ENCODE peak calls at places on chromosomes 1 and 21, in four cellular contexts. V, E, T and L are unnamed samples. For H3K4me1, the result is how much of the 10 kb centered on the place peaks cover.

GRCh38 chr1:26075421-26076144 is 8.2 kb upstream of the TRIM63 start:
- DNase-seq in V (no peak), E (no peak), T (no peak), L (no peak)

GRCh38 chr1:12798911-12799310 is 7.7 kb downstream of the PRAMEF1 start:
- DNase-seq in V (no peak), E (no peak), T (no peak), L (no peak)

GRCh38 chr1:219751870-219752269 is 139.0 kb upstream of the ZC3H11B start:
- DNase-seq in V (no peak), E (no peak), T (no peak), L (no peak)

GRCh38 chr1:236063551-236063918 is 1.4 kb downstream of the NID1 start:
- DNase-seq in V (no peak), E (no peak), T (no peak), L (no peak)

GRCh38 chr1:15799004-15799867 is 8.2 kb downstream of the UQCRHL start:
- DNase-seq in V (peak), E (peak), T (no peak), L (peak)

GRCh38 chr1:179775009-179775408 is 31.9 kb downstream of the FAM163A start:
- DNase-seq in V (no peak), E (no peak), T (no peak), L (no peak)

GRCh38 chr1:50967416-50968020 is 2.5 kb upstream of the CDKN2C start:
- DNase-seq in V (no peak), E (peak), T (no peak), L (no peak)

GRCh38 chr1:173475564-173476196 is 1.5 kb upstream of the PRDX6 start:
- DNase-seq in V (no peak), E (peak), T (no peak), L (no peak)

GRCh38 chr1:160993544-160993943 is 27.4 kb downstream of the F11R start:
- DNase-seq in V (peak), E (peak), T (no peak), L (peak)

GRCh38 chr1:156848461-156849150 is 10.3 kb downstream of the INSRR start:
- DNase-seq in V (no peak), E (no peak), T (peak), L (no peak)

GRCh38 chr1:20787775-20788488 is 825 bp upstream of the HP1BP3 start:
- DNase-seq in V (peak), E (peak), T (no peak), L (peak)

GRCh38 chr21:14900058-14900457 is 164.7 kb downstream of the NRIP1 start:
- DNase-seq in V (no peak), E (no peak), T (no peak), L (no peak)

GRCh38 chr1:228478326-228478725 is 8.9 kb upstream of the RNF187 start:
- DNase-seq in V (no peak), E (no peak), T (peak), L (no peak)

GRCh38 chr1:207335695-207336363 is 14.4 kb downstream of the CD55 start:
- DNase-seq in V (peak), E (peak), T (no peak), L (no peak)

GRCh38 chr1:109468903-109469302 is 2.6 kb downstream of the SYPL2 start:
- DNase-seq in V (no peak), E (no peak), T (peak), L (no peak)

GRCh38 chr1:34787461-34788420 is 5.1 kb upstream of the GJA4 start:
- DNase-seq in V (peak), E (no peak), T (no peak), L (peak)

GRCh38 chr1:109370712-109371270 is 26.9 kb downstream of the SORT1 start:
- DNase-seq in V (no peak), E (peak), T (no peak), L (no peak)

GRCh38 chr1:153540394-153541361 is at the start of gene S100A5:
- DNase-seq in V (no peak), E (peak), T (no peak), L (peak)

GRCh38 chr1:230301820-230302219 is 124.3 kb downstream of the PGBD5 start:
- DNase-seq in V (no peak), E (no peak), T (no peak), L (no peak)

GRCh38 chr1:212699104-212699838 is 369 bp downstream of the BATF3 start:
- DNase-seq in V (peak), E (peak), T (peak), L (peak)

GRCh38 chr1:76037314-76037713 is 37.2 kb upstream of the ST6GALNAC3 start:
- DNase-seq in V (no peak), E (no peak), T (no peak), L (no peak)

GRCh38 chr1:184222561-184223157 is 164.2 kb upstream of the C1orf21 start:
- DNase-seq in V (peak), E (peak), T (peak), L (peak)

GRCh38 chr1:76075877-76076276 is 1.3 kb downstream of the ST6GALNAC3 start:
- DNase-seq in V (no peak), E (peak), T (no peak), L (no peak)

GRCh38 chr1:241316372-241316771 is 40.6 kb downstream of the RGS7 start:
- DNase-seq in V (no peak), E (no peak), T (no peak), L (no peak)

GRCh38 chr1:115098979-115099692 is 9.8 kb upstream of the TSPAN2 start:
- DNase-seq in V (no peak), E (peak), T (no peak), L (peak)

GRCh38 chr1:112901387-112901786 is 54.6 kb downstream of the SLC16A1 start:
- DNase-seq in V (no peak), E (no peak), T (peak), L (no peak)

GRCh38 chr21:30216041-30216723 is at the start of gene CLDN8:
- DNase-seq in V (no peak), E (no peak), T (no peak), L (no peak)

GRCh38 chr1:41666991-41667631 is 182.6 kb upstream of the EDN2 start:
- DNase-seq in V (no peak), E (no peak), T (no peak), L (peak)

GRCh38 chr1:112700290-112701226 is 6.4 kb downstream of the RHOC start:
- DNase-seq in V (peak), E (peak), T (peak), L (peak)

GRCh38 chr1:42576935-42577334 is 81.3 kb upstream of the PPIH start:
- DNase-seq in V (peak), E (no peak), T (no peak), L (no peak)

GRCh38 chr1:185017338-185017737 is 28.0 kb upstream of the RNF2 start:
- DNase-seq in V (no peak), E (peak), T (no peak), L (no peak)

GRCh38 chr1:152745289-152745704 is 12.5 kb upstream of the KPRP start:
- DNase-seq in V (peak), E (peak), T (no peak), L (no peak)

GRCh38 chr1:231442735-231443134 is 20.6 kb upstream of the EGLN1 start:
- DNase-seq in V (no peak), E (peak), T (no peak), L (peak)

GRCh38 chr1:115764541-115764940 is 4.0 kb downstream of the CASQ2 start:
- DNase-seq in V (peak), E (peak), T (no peak), L (peak)

GRCh38 chr1:63316540-63316939 is 5.8 kb upstream of the FOXD3 start:
- DNase-seq in V (no peak), E (no peak), T (no peak), L (no peak)

GRCh38 chr1:63317007-63317813 is 5.2 kb upstream of the FOXD3 start:
- DNase-seq in V (peak), E (peak), T (peak), L (peak)

GRCh38 chr1:63319069-63320023 is 3.0 kb upstream of the FOXD3 start:
- DNase-seq in V (no peak), E (peak), T (peak), L (no peak)

GRCh38 chr1:63318255-63319068 is 3.9 kb upstream of the FOXD3 start:
- DNase-seq in V (no peak), E (peak), T (no peak), L (no peak)

DNA sequence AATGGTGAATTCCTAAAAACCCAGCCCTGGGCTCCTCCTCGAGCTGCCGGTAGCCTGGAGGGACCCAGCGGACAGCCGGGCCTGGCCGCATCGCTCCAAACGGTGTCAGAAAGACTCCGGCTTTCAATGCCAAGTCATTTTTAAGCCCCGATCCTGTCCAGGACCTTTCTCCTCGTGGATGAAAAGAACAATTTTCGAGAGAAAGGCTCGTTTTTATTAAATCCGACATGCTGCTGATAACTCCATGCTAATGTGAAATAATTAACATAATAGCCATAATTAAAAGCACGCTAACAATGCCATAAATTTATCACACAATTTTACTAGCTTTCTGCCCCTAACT is 4.6 kb upstream of the FOXD3 start:
- DNase-seq in V (no peak), E (peak), T (no peak), L (no peak)
- H3K4me1 ChIP-seq in V (under half), E (under half), T (under half), L (under half)

DNA sequence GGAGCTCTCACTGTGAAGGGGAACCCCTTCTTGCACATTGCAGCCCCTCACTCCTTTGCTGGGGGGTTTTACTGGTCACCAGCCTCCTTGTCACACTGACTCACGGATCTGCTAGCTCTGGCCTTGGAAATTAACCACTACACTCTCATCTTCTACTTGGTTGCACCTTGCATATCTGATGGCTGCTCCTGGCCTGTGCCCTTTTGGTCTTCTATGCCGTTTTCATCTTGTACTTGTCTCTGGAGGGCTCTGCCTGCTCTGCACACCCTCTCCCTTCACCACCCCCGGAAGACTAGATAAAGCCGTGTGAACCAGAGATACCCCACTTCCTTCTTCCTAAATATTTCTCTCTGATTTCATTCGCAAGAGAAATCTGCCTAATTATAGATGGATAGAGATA is 44.6 kb downstream of the CD247 start:
- DNase-seq in V (no peak), E (no peak), T (no peak), L (no peak)
- H3K4me1 ChIP-seq in V (under half), E (under half), T (under half), L (under half)

DNA sequence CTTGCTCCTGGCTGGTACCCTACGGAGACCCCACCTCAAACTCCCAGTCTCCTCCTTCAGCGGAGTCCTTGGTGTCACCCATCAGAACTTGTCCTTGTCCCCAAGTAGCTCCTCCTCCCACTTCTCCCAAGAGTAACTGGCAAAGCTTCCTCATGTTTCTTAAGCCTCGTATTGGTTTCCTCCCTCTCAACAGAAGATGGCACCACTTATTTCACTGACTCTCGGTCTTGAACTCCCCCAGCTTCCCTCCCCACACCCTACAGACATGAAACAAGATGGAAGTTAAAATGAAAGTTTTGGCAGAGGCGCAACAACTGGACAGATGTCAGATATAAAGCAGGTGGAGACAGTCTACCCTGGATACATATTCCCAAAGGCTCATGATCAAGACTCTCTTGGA is 13.4 kb downstream of the RAB7B start:
- DNase-seq in V (no peak), E (no peak), T (no peak), L (no peak)
- H3K4me1 ChIP-seq in V (under half), E (under half), T (under half), L (under half)

GRCh38 chr1:3714814-3715213 is 37.4 kb upstream of the CCDC27 start:
- DNase-seq in V (no peak), E (no peak), T (no peak), L (no peak)
- H3K4me1 ChIP-seq in V (under half), E (under half), T (under half), L (under half)